ENCODE peak calls at places on chromosomes 2 and 18, in five cellular contexts. One of them, this sample, is unnamed.

GRCh38 chr18:36734589-36734988 is 94.2 kb downstream of the TPGS2 start:
- DNase-seq in iPS DF 6.9: no peak
- DNase-seq in breast epithelium: no peak
- DNase-seq in lung: no peak
- DNase-seq in lower lobe of right lung: no peak
- DNase-seq in this sample: no peak

GRCh38 chr18:8741524-8741923 is 36.2 kb downstream of the MTCL1 start:
- DNase-seq in iPS DF 6.9: no peak
- DNase-seq in breast epithelium: no peak
- DNase-seq in lung: no peak
- DNase-seq in lower lobe of right lung: no peak
- DNase-seq in this sample: no peak

GRCh38 chr2:233468746-233469110 is 97.9 kb downstream of the USP40 start:
- DNase-seq in iPS DF 6.9: no peak
- DNase-seq in breast epithelium: no peak
- DNase-seq in lung: no peak
- DNase-seq in lower lobe of right lung: no peak
- DNase-seq in this sample: no peak

GRCh38 chr2:233125455-233126065 is 65.4 kb downstream of the INPP5D start:
- DNase-seq in iPS DF 6.9: no peak
- DNase-seq in breast epithelium: no peak
- DNase-seq in lung: no peak
- DNase-seq in lower lobe of right lung: no peak
- DNase-seq in this sample: no peak

GRCh38 chr18:48409591-48410094 is 460 bp upstream of the ZBTB7C start:
- DNase-seq in iPS DF 6.9: no peak
- DNase-seq in breast epithelium: no peak
- DNase-seq in lung: no peak
- DNase-seq in lower lobe of right lung: peak
- DNase-seq in this sample: no peak

GRCh38 chr2:131408176-131408575 is 44.2 kb upstream of the RAB6D start:
- DNase-seq in iPS DF 6.9: no peak
- DNase-seq in breast epithelium: no peak
- DNase-seq in lung: no peak
- DNase-seq in lower lobe of right lung: no peak
- DNase-seq in this sample: peak

GRCh38 chr2:173323371-173323770 is 31.3 kb upstream of the CDCA7 start:
- DNase-seq in iPS DF 6.9: no peak
- DNase-seq in breast epithelium: no peak
- DNase-seq in lung: no peak
- DNase-seq in lower lobe of right lung: no peak
- DNase-seq in this sample: no peak

GRCh38 chr2:27370816-27371620 is 602 bp downstream of the SNX17 start:
- DNase-seq in iPS DF 6.9: no peak
- DNase-seq in breast epithelium: no peak
- DNase-seq in lung: peak
- DNase-seq in lower lobe of right lung: no peak
- DNase-seq in this sample: no peak

GRCh38 chr2:215535726-215536125 is 99.9 kb upstream of the FN1 start:
- DNase-seq in iPS DF 6.9: no peak
- DNase-seq in breast epithelium: no peak
- DNase-seq in lung: no peak
- DNase-seq in lower lobe of right lung: no peak
- DNase-seq in this sample: no peak

GRCh38 chr2:99602475-99602874 is 112.7 kb upstream of the REV1 start:
- DNase-seq in iPS DF 6.9: no peak
- DNase-seq in breast epithelium: no peak
- DNase-seq in lung: no peak
- DNase-seq in lower lobe of right lung: no peak
- DNase-seq in this sample: no peak

GRCh38 chr18:50722311-50722710 is 97.5 kb downstream of the MRO start:
- DNase-seq in iPS DF 6.9: no peak
- DNase-seq in breast epithelium: no peak
- DNase-seq in lung: no peak
- DNase-seq in lower lobe of right lung: no peak
- DNase-seq in this sample: no peak

DNA sequence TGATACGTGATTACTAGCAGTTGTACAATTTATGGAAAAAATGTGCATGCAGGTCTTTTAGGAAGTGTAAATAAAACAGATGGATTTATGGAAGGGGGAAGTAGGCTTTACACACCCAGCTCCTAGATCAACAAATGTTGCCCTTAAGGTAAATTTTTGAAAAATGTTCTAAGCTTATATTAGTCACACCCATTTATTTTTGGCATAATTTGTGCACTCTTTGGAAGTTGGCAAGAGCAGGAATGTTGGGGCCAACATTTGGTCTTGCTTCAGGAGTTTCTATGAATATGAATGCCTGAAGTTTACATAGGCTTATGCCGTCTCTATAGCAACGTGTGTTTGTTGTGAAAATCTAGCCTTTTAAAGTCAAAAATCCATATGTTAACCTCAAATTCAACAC is 180.3 kb upstream of the SPRED2 start:
- DNase-seq in iPS DF 6.9: no peak
- DNase-seq in breast epithelium: no peak
- DNase-seq in lung: no peak
- DNase-seq in lower lobe of right lung: no peak
- DNase-seq in this sample: no peak
- H3K4me3 ChIP-seq in iPS DF 6.9: no peak
- H3K4me3 ChIP-seq in breast epithelium: no peak
- H3K4me3 ChIP-seq in lung: no peak
- H3K4me3 ChIP-seq in lower lobe of right lung: no peak
- H3K4me3 ChIP-seq in this sample: no peak

GRCh38 chr2:171237754-171238505 is 77.2 kb upstream of the TLK1 start:
- DNase-seq in iPS DF 6.9: no peak
- DNase-seq in breast epithelium: no peak
- DNase-seq in lung: no peak
- DNase-seq in lower lobe of right lung: no peak
- DNase-seq in this sample: no peak
- H3K4me3 ChIP-seq in iPS DF 6.9: no peak
- H3K4me3 ChIP-seq in breast epithelium: no peak
- H3K4me3 ChIP-seq in lung: no peak
- H3K4me3 ChIP-seq in lower lobe of right lung: no peak
- H3K4me3 ChIP-seq in this sample: no peak

GRCh38 chr2:176080540-176081355 is 3.0 kb downstream of the EVX2 start:
- DNase-seq in iPS DF 6.9: no peak
- DNase-seq in breast epithelium: no peak
- DNase-seq in lung: no peak
- DNase-seq in lower lobe of right lung: no peak
- DNase-seq in this sample: no peak

GRCh38 chr2:176079851-176080539 is 3.8 kb downstream of the EVX2 start:
- DNase-seq in iPS DF 6.9: no peak
- DNase-seq in breast epithelium: no peak
- DNase-seq in lung: no peak
- DNase-seq in lower lobe of right lung: no peak
- DNase-seq in this sample: peak

GRCh38 chr2:176076063-176076462 is 7.7 kb downstream of the EVX2 start:
- DNase-seq in iPS DF 6.9: no peak
- DNase-seq in breast epithelium: no peak
- DNase-seq in lung: no peak
- DNase-seq in lower lobe of right lung: no peak
- DNase-seq in this sample: no peak

GRCh38 chr2:176079285-176079830 is 4.4 kb downstream of the EVX2 start:
- DNase-seq in iPS DF 6.9: no peak
- DNase-seq in breast epithelium: no peak
- DNase-seq in lung: no peak
- DNase-seq in lower lobe of right lung: no peak
- DNase-seq in this sample: no peak

GRCh38 chr2:176078440-176079284 is 5.1 kb downstream of the EVX2 start:
- DNase-seq in iPS DF 6.9: no peak
- DNase-seq in breast epithelium: no peak
- DNase-seq in lung: no peak
- DNase-seq in lower lobe of right lung: no peak
- DNase-seq in this sample: no peak
- H3K4me3 ChIP-seq in iPS DF 6.9: no peak
- H3K4me3 ChIP-seq in breast epithelium: no peak
- H3K4me3 ChIP-seq in lung: no peak
- H3K4me3 ChIP-seq in lower lobe of right lung: no peak
- H3K4me3 ChIP-seq in this sample: no peak

GRCh38 chr2:64203131-64204005 is 59.1 kb upstream of the PELI1 start:
- DNase-seq in iPS DF 6.9: no peak
- DNase-seq in breast epithelium: no peak
- DNase-seq in lung: no peak
- DNase-seq in lower lobe of right lung: no peak
- DNase-seq in this sample: no peak
- H3K4me3 ChIP-seq in iPS DF 6.9: no peak
- H3K4me3 ChIP-seq in breast epithelium: peak
- H3K4me3 ChIP-seq in lung: no peak
- H3K4me3 ChIP-seq in lower lobe of right lung: peak
- H3K4me3 ChIP-seq in this sample: no peak

DNA sequence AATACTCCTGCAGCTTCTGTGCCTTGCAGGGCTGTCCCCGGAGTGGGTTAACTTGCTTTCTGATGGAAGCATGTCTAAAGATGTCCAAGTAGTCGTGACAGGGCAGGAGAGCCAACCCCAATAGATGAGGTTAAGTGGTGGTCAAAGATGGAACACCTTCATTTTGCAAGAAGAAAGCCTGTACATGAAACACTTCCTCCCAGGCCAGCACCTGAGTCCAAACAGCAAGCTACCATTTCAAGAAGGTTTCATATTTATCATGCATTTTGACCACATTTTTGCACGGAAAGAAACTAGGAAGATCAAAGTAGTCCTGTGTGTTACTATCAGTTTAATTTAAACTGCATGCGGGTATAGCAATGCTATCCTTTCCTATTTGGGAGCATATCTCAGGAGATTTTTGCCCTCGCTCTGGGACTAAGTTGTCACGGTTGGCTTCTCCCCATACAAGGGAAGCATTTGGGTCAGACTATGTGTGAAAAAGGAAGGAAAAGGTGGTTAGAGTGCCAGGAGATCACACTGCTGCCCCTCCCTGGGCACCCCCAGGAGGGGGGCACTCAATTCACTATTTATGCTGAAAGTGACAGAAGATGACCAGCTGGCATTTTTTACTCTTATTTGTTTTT is 187.6 kb downstream of the ZNF521 start:
- DNase-seq in iPS DF 6.9: no peak
- DNase-seq in breast epithelium: no peak
- DNase-seq in lung: no peak
- DNase-seq in lower lobe of right lung: no peak
- DNase-seq in this sample: no peak
- H3K4me3 ChIP-seq in iPS DF 6.9: no peak
- H3K4me3 ChIP-seq in breast epithelium: peak
- H3K4me3 ChIP-seq in lung: no peak
- H3K4me3 ChIP-seq in lower lobe of right lung: peak
- H3K4me3 ChIP-seq in this sample: no peak

DNA sequence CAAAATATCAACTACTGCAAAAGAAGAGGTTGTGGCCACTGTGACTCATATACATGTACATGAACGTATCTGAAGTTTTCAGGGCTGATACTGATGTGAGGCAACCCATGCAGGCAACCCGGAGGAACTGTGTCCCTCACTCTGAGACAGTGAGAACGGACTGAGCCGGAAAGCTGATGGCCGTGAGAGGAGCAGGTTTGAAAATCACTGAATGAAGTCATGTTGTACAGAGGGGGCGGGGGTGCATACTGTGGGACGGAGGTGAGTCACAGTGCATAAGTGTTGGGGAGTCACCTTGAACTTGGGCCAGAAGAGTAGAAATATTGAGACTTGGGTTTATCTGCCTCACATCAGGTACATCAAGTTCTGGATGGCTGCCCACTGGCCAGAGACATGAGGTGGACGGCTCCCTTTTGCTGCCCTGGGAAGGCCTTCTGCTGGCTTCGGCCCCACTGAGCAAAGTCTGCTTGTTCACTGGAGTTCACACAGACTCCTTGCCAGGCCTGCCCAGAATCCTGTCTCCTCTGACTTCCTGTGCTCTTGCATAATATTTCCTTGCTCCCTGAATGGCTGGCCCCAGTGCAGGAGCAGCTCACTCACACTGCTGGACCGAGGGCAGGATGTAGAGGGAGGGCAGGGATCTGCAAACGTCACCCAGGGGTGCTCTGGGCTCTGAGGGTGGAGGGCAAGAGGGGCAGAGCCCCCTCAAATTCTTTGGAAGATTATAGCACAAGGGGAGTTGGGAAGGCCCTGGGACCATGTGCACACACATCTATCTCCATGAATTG is 18.1 kb downstream of the EPAS1 start:
- DNase-seq in iPS DF 6.9: no peak
- DNase-seq in breast epithelium: peak
- DNase-seq in lung: peak
- DNase-seq in lower lobe of right lung: peak
- DNase-seq in this sample: no peak
- H3K4me3 ChIP-seq in iPS DF 6.9: no peak
- H3K4me3 ChIP-seq in breast epithelium: no peak
- H3K4me3 ChIP-seq in lung: no peak
- H3K4me3 ChIP-seq in lower lobe of right lung: no peak
- H3K4me3 ChIP-seq in this sample: no peak

GRCh38 chr18:23072079-23072478 is 63.2 kb upstream of the CABLES1 start:
- DNase-seq in iPS DF 6.9: no peak
- DNase-seq in breast epithelium: no peak
- DNase-seq in lung: no peak
- DNase-seq in lower lobe of right lung: no peak
- DNase-seq in this sample: no peak
- H3K4me3 ChIP-seq in iPS DF 6.9: no peak
- H3K4me3 ChIP-seq in breast epithelium: no peak
- H3K4me3 ChIP-seq in lung: no peak
- H3K4me3 ChIP-seq in lower lobe of right lung: no peak
- H3K4me3 ChIP-seq in this sample: no peak

GRCh38 chr2:64992218-64992617 is 3.0 kb downstream of the SLC1A4 start:
- DNase-seq in iPS DF 6.9: no peak
- DNase-seq in breast epithelium: no peak
- DNase-seq in lung: no peak
- DNase-seq in lower lobe of right lung: no peak
- DNase-seq in this sample: peak
- H3K4me3 ChIP-seq in iPS DF 6.9: no peak
- H3K4me3 ChIP-seq in breast epithelium: no peak
- H3K4me3 ChIP-seq in lung: no peak
- H3K4me3 ChIP-seq in lower lobe of right lung: no peak
- H3K4me3 ChIP-seq in this sample: no peak